ENCODE peak calls at places on chromosomes 1 and 21, in ten cellular contexts. One of them, this sample, is unnamed.

GRCh38 chr21:44531606-44532128 is 8.3 kb downstream of the KRTAP10-1 start:
- DNase-seq in pancreas: peak; percentile 49
- DNase-seq in neural progenitor cell: no peak
- DNase-seq in stimulated activated CD8-positive, alpha-beta memory T cell treated with anti-CD3 and anti-CD28 coated beads, Interleukin-12 subunit alpha, Interleukin-12 subunit beta, amount 100 ng/mL, for 4 hours: no peak
- DNase-seq in thyroid gland: no peak
- DNase-seq in ACHN: no peak
- DNase-seq in fibroblast of mammary gland: no peak
- DNase-seq in endothelial cell: no peak
- DNase-seq in HuH-7: no peak
- DNase-seq in NCI-H1105 treated with DMSO at 0.1 percent for 48 hours: no peak
- DNase-seq in this sample: no peak

GRCh38 chr1:183411091-183411490 is 7.1 kb downstream of the NMNAT2 start:
- DNase-seq in stimulated activated CD8-positive, alpha-beta memory T cell treated with anti-CD3 and anti-CD28 coated beads, Interleukin-12 subunit alpha, Interleukin-12 subunit beta, amount 100 ng/mL, for 4 hours: no peak
- DNase-seq in endothelial cell: no peak
- DNase-seq in NCI-H1105 treated with DMSO at 0.1 percent for 48 hours: no peak
- DNase-seq in pancreas: no peak
- DNase-seq in neural progenitor cell: no peak
- DNase-seq in ACHN: no peak
- DNase-seq in fibroblast of mammary gland: no peak
- DNase-seq in HuH-7: no peak
- DNase-seq in thyroid gland: no peak
- DNase-seq in this sample: no peak

GRCh38 chr1:234188454-234188792 is 184.8 kb upstream of the COA6 start:
- DNase-seq in thyroid gland: no peak
- DNase-seq in ACHN: no peak
- DNase-seq in HuH-7: no peak
- DNase-seq in endothelial cell: peak; percentile 38
- DNase-seq in pancreas: no peak
- DNase-seq in NCI-H1105 treated with DMSO at 0.1 percent for 48 hours: no peak
- DNase-seq in stimulated activated CD8-positive, alpha-beta memory T cell treated with anti-CD3 and anti-CD28 coated beads, Interleukin-12 subunit alpha, Interleukin-12 subunit beta, amount 100 ng/mL, for 4 hours: no peak
- DNase-seq in neural progenitor cell: peak; percentile 55
- DNase-seq in fibroblast of mammary gland: no peak
- DNase-seq in this sample: no peak

GRCh38 chr1:181514298-181515290 is 31.3 kb downstream of the CACNA1E start:
- DNase-seq in ACHN: no peak
- DNase-seq in fibroblast of mammary gland: no peak
- DNase-seq in HuH-7: no peak
- DNase-seq in thyroid gland: no peak
- DNase-seq in endothelial cell: no peak
- DNase-seq in neural progenitor cell: no peak
- DNase-seq in NCI-H1105 treated with DMSO at 0.1 percent for 48 hours: peak; percentile 81
- DNase-seq in stimulated activated CD8-positive, alpha-beta memory T cell treated with anti-CD3 and anti-CD28 coated beads, Interleukin-12 subunit alpha, Interleukin-12 subunit beta, amount 100 ng/mL, for 4 hours: no peak
- DNase-seq in pancreas: no peak
- DNase-seq in this sample: no peak

GRCh38 chr1:115430717-115431116 is 92.7 kb upstream of the NGF start:
- DNase-seq in neural progenitor cell: no peak
- DNase-seq in endothelial cell: no peak
- DNase-seq in fibroblast of mammary gland: peak; percentile 98
- DNase-seq in HuH-7: no peak
- DNase-seq in stimulated activated CD8-positive, alpha-beta memory T cell treated with anti-CD3 and anti-CD28 coated beads, Interleukin-12 subunit alpha, Interleukin-12 subunit beta, amount 100 ng/mL, for 4 hours: no peak
- DNase-seq in ACHN: peak; percentile 78
- DNase-seq in pancreas: no peak
- DNase-seq in NCI-H1105 treated with DMSO at 0.1 percent for 48 hours: no peak
- DNase-seq in thyroid gland: no peak
- DNase-seq in this sample: no peak

GRCh38 chr1:74470262-74470661 is 42.1 kb downstream of the LRRC53 start:
- DNase-seq in NCI-H1105 treated with DMSO at 0.1 percent for 48 hours: no peak
- DNase-seq in HuH-7: no peak
- DNase-seq in ACHN: no peak
- DNase-seq in thyroid gland: no peak
- DNase-seq in endothelial cell: no peak
- DNase-seq in fibroblast of mammary gland: peak; percentile 7
- DNase-seq in neural progenitor cell: no peak
- DNase-seq in pancreas: no peak
- DNase-seq in stimulated activated CD8-positive, alpha-beta memory T cell treated with anti-CD3 and anti-CD28 coated beads, Interleukin-12 subunit alpha, Interleukin-12 subunit beta, amount 100 ng/mL, for 4 hours: no peak
- DNase-seq in this sample: no peak

GRCh38 chr1:186102559-186103148 is 272.4 kb downstream of the TPR start:
- DNase-seq in thyroid gland: no peak
- DNase-seq in HuH-7: no peak
- DNase-seq in stimulated activated CD8-positive, alpha-beta memory T cell treated with anti-CD3 and anti-CD28 coated beads, Interleukin-12 subunit alpha, Interleukin-12 subunit beta, amount 100 ng/mL, for 4 hours: no peak
- DNase-seq in pancreas: no peak
- DNase-seq in ACHN: peak; percentile 49
- DNase-seq in endothelial cell: no peak
- DNase-seq in NCI-H1105 treated with DMSO at 0.1 percent for 48 hours: no peak
- DNase-seq in fibroblast of mammary gland: peak; percentile 83
- DNase-seq in neural progenitor cell: no peak
- DNase-seq in this sample: no peak

GRCh38 chr1:164699815-164700491 is 141.0 kb downstream of the PBX1 start:
- DNase-seq in thyroid gland: no peak
- DNase-seq in pancreas: no peak
- DNase-seq in ACHN: no peak
- DNase-seq in stimulated activated CD8-positive, alpha-beta memory T cell treated with anti-CD3 and anti-CD28 coated beads, Interleukin-12 subunit alpha, Interleukin-12 subunit beta, amount 100 ng/mL, for 4 hours: no peak
- DNase-seq in neural progenitor cell: no peak
- DNase-seq in HuH-7: no peak
- DNase-seq in endothelial cell: no peak
- DNase-seq in NCI-H1105 treated with DMSO at 0.1 percent for 48 hours: no peak
- DNase-seq in fibroblast of mammary gland: peak; percentile 65
- DNase-seq in this sample: no peak

GRCh38 chr1:2232255-2232915 is 4.3 kb downstream of the SKI start:
- DNase-seq in pancreas: peak; percentile 62
- DNase-seq in thyroid gland: no peak
- DNase-seq in ACHN: no peak
- DNase-seq in neural progenitor cell: no peak
- DNase-seq in fibroblast of mammary gland: no peak
- DNase-seq in NCI-H1105 treated with DMSO at 0.1 percent for 48 hours: no peak
- DNase-seq in endothelial cell: no peak
- DNase-seq in HuH-7: no peak
- DNase-seq in stimulated activated CD8-positive, alpha-beta memory T cell treated with anti-CD3 and anti-CD28 coated beads, Interleukin-12 subunit alpha, Interleukin-12 subunit beta, amount 100 ng/mL, for 4 hours: no peak
- DNase-seq in this sample: peak; percentile 67

GRCh38 chr21:32645261-32646182 is 33.3 kb upstream of the CFAP298 start:
- DNase-seq in stimulated activated CD8-positive, alpha-beta memory T cell treated with anti-CD3 and anti-CD28 coated beads, Interleukin-12 subunit alpha, Interleukin-12 subunit beta, amount 100 ng/mL, for 4 hours: no peak
- DNase-seq in pancreas: no peak
- DNase-seq in neural progenitor cell: peak; percentile 73
- DNase-seq in thyroid gland: peak; percentile 47
- DNase-seq in endothelial cell: peak; percentile 11
- DNase-seq in ACHN: peak; percentile 14
- DNase-seq in fibroblast of mammary gland: no peak
- DNase-seq in HuH-7: no peak
- DNase-seq in NCI-H1105 treated with DMSO at 0.1 percent for 48 hours: no peak
- DNase-seq in this sample: no peak

GRCh38 chr1:85847356-85847755 is 139.1 kb upstream of the ZNHIT6 start:
- DNase-seq in pancreas: no peak
- DNase-seq in thyroid gland: no peak
- DNase-seq in NCI-H1105 treated with DMSO at 0.1 percent for 48 hours: no peak
- DNase-seq in stimulated activated CD8-positive, alpha-beta memory T cell treated with anti-CD3 and anti-CD28 coated beads, Interleukin-12 subunit alpha, Interleukin-12 subunit beta, amount 100 ng/mL, for 4 hours: no peak
- DNase-seq in fibroblast of mammary gland: no peak
- DNase-seq in HuH-7: no peak
- DNase-seq in neural progenitor cell: no peak
- DNase-seq in ACHN: no peak
- DNase-seq in endothelial cell: no peak
- DNase-seq in this sample: no peak

GRCh38 chr1:40652979-40653378 is 12.5 kb downstream of the RIMS3 start:
- DNase-seq in NCI-H1105 treated with DMSO at 0.1 percent for 48 hours: no peak
- DNase-seq in endothelial cell: no peak
- DNase-seq in pancreas: no peak
- DNase-seq in ACHN: no peak
- DNase-seq in neural progenitor cell: no peak
- DNase-seq in stimulated activated CD8-positive, alpha-beta memory T cell treated with anti-CD3 and anti-CD28 coated beads, Interleukin-12 subunit alpha, Interleukin-12 subunit beta, amount 100 ng/mL, for 4 hours: no peak
- DNase-seq in thyroid gland: no peak
- DNase-seq in HuH-7: no peak
- DNase-seq in fibroblast of mammary gland: no peak
- DNase-seq in this sample: no peak

GRCh38 chr21:29465528-29465927 is 166.8 kb downstream of the BACH1 start:
- DNase-seq in stimulated activated CD8-positive, alpha-beta memory T cell treated with anti-CD3 and anti-CD28 coated beads, Interleukin-12 subunit alpha, Interleukin-12 subunit beta, amount 100 ng/mL, for 4 hours: no peak
- DNase-seq in pancreas: no peak
- DNase-seq in thyroid gland: no peak
- DNase-seq in NCI-H1105 treated with DMSO at 0.1 percent for 48 hours: no peak
- DNase-seq in neural progenitor cell: no peak
- DNase-seq in HuH-7: no peak
- DNase-seq in endothelial cell: no peak
- DNase-seq in fibroblast of mammary gland: no peak
- DNase-seq in ACHN: no peak
- DNase-seq in this sample: no peak

GRCh38 chr21:41852151-41852928 is 26.8 kb downstream of the PRDM15 start:
- DNase-seq in ACHN: no peak
- DNase-seq in fibroblast of mammary gland: no peak
- DNase-seq in NCI-H1105 treated with DMSO at 0.1 percent for 48 hours: no peak
- DNase-seq in endothelial cell: no peak
- DNase-seq in pancreas: no peak
- DNase-seq in HuH-7: no peak
- DNase-seq in stimulated activated CD8-positive, alpha-beta memory T cell treated with anti-CD3 and anti-CD28 coated beads, Interleukin-12 subunit alpha, Interleukin-12 subunit beta, amount 100 ng/mL, for 4 hours: no peak
- DNase-seq in neural progenitor cell: no peak
- DNase-seq in thyroid gland: no peak
- DNase-seq in this sample: no peak

GRCh38 chr1:225825606-225826005 is 15.7 kb downstream of the EPHX1 start:
- DNase-seq in HuH-7: no peak
- DNase-seq in ACHN: no peak
- DNase-seq in stimulated activated CD8-positive, alpha-beta memory T cell treated with anti-CD3 and anti-CD28 coated beads, Interleukin-12 subunit alpha, Interleukin-12 subunit beta, amount 100 ng/mL, for 4 hours: no peak
- DNase-seq in fibroblast of mammary gland: no peak
- DNase-seq in pancreas: peak; percentile 58
- DNase-seq in endothelial cell: no peak
- DNase-seq in thyroid gland: no peak
- DNase-seq in NCI-H1105 treated with DMSO at 0.1 percent for 48 hours: peak; percentile 18
- DNase-seq in neural progenitor cell: no peak
- DNase-seq in this sample: no peak

GRCh38 chr1:25253911-25254310 is 6.7 kb upstream of the RSRP1 start:
- DNase-seq in neural progenitor cell: no peak
- DNase-seq in thyroid gland: no peak
- DNase-seq in endothelial cell: no peak
- DNase-seq in pancreas: no peak
- DNase-seq in fibroblast of mammary gland: no peak
- DNase-seq in NCI-H1105 treated with DMSO at 0.1 percent for 48 hours: no peak
- DNase-seq in HuH-7: no peak
- DNase-seq in ACHN: no peak
- DNase-seq in stimulated activated CD8-positive, alpha-beta memory T cell treated with anti-CD3 and anti-CD28 coated beads, Interleukin-12 subunit alpha, Interleukin-12 subunit beta, amount 100 ng/mL, for 4 hours: no peak
- DNase-seq in this sample: no peak

GRCh38 chr21:42201615-42202161 is 17.3 kb upstream of the ABCG1 start:
- DNase-seq in ACHN: no peak
- DNase-seq in fibroblast of mammary gland: no peak
- DNase-seq in stimulated activated CD8-positive, alpha-beta memory T cell treated with anti-CD3 and anti-CD28 coated beads, Interleukin-12 subunit alpha, Interleukin-12 subunit beta, amount 100 ng/mL, for 4 hours: no peak
- DNase-seq in neural progenitor cell: no peak
- DNase-seq in NCI-H1105 treated with DMSO at 0.1 percent for 48 hours: no peak
- DNase-seq in HuH-7: no peak
- DNase-seq in pancreas: no peak
- DNase-seq in endothelial cell: no peak
- DNase-seq in thyroid gland: no peak
- DNase-seq in this sample: no peak

GRCh38 chr1:46820560-46821060 is 21.8 kb downstream of the CYP4B1 start:
- DNase-seq in pancreas: no peak
- DNase-seq in endothelial cell: no peak
- DNase-seq in ACHN: no peak
- DNase-seq in HuH-7: no peak
- DNase-seq in NCI-H1105 treated with DMSO at 0.1 percent for 48 hours: no peak
- DNase-seq in thyroid gland: peak; percentile 97
- DNase-seq in fibroblast of mammary gland: no peak
- DNase-seq in neural progenitor cell: no peak
- DNase-seq in stimulated activated CD8-positive, alpha-beta memory T cell treated with anti-CD3 and anti-CD28 coated beads, Interleukin-12 subunit alpha, Interleukin-12 subunit beta, amount 100 ng/mL, for 4 hours: no peak
- DNase-seq in this sample: no peak

GRCh38 chr1:211200311-211200710 is 58.9 kb upstream of the RCOR3 start:
- DNase-seq in NCI-H1105 treated with DMSO at 0.1 percent for 48 hours: no peak
- DNase-seq in fibroblast of mammary gland: no peak
- DNase-seq in pancreas: no peak
- DNase-seq in neural progenitor cell: no peak
- DNase-seq in thyroid gland: no peak
- DNase-seq in stimulated activated CD8-positive, alpha-beta memory T cell treated with anti-CD3 and anti-CD28 coated beads, Interleukin-12 subunit alpha, Interleukin-12 subunit beta, amount 100 ng/mL, for 4 hours: no peak
- DNase-seq in HuH-7: no peak
- DNase-seq in ACHN: no peak
- DNase-seq in endothelial cell: no peak
- DNase-seq in this sample: no peak

GRCh38 chr1:213982814-213983588 is 4.8 kb upstream of the PROX1 start:
- DNase-seq in NCI-H1105 treated with DMSO at 0.1 percent for 48 hours: peak; percentile 55
- DNase-seq in fibroblast of mammary gland: no peak
- DNase-seq in endothelial cell: peak; percentile 67
- DNase-seq in neural progenitor cell: peak; percentile 89
- DNase-seq in ACHN: no peak
- DNase-seq in thyroid gland: peak; percentile 71
- DNase-seq in HuH-7: peak; percentile 77
- DNase-seq in stimulated activated CD8-positive, alpha-beta memory T cell treated with anti-CD3 and anti-CD28 coated beads, Interleukin-12 subunit alpha, Interleukin-12 subunit beta, amount 100 ng/mL, for 4 hours: no peak
- DNase-seq in pancreas: peak; percentile 86
- DNase-seq in this sample: no peak

GRCh38 chr1:108897865-108898720 is 21.3 kb downstream of the GPSM2 start:
- DNase-seq in endothelial cell: no peak
- DNase-seq in NCI-H1105 treated with DMSO at 0.1 percent for 48 hours: peak; percentile 60
- DNase-seq in ACHN: peak; percentile 66
- DNase-seq in thyroid gland: peak; percentile 17
- DNase-seq in HuH-7: no peak
- DNase-seq in pancreas: no peak
- DNase-seq in neural progenitor cell: peak; percentile 57
- DNase-seq in stimulated activated CD8-positive, alpha-beta memory T cell treated with anti-CD3 and anti-CD28 coated beads, Interleukin-12 subunit alpha, Interleukin-12 subunit beta, amount 100 ng/mL, for 4 hours: no peak
- DNase-seq in fibroblast of mammary gland: peak; percentile 81
- DNase-seq in this sample: no peak

GRCh38 chr1:6105218-6105679 is 59.6 kb downstream of the KCNAB2 start:
- DNase-seq in stimulated activated CD8-positive, alpha-beta memory T cell treated with anti-CD3 and anti-CD28 coated beads, Interleukin-12 subunit alpha, Interleukin-12 subunit beta, amount 100 ng/mL, for 4 hours: no peak
- DNase-seq in ACHN: peak; percentile 14
- DNase-seq in endothelial cell: no peak
- DNase-seq in fibroblast of mammary gland: no peak
- DNase-seq in HuH-7: peak; percentile 62
- DNase-seq in thyroid gland: no peak
- DNase-seq in neural progenitor cell: no peak
- DNase-seq in NCI-H1105 treated with DMSO at 0.1 percent for 48 hours: no peak
- DNase-seq in pancreas: peak; percentile 44
- DNase-seq in this sample: peak; percentile 11

GRCh38 chr1:58116284-58116683 is 430.2 kb downstream of the OMA1 start:
- DNase-seq in stimulated activated CD8-positive, alpha-beta memory T cell treated with anti-CD3 and anti-CD28 coated beads, Interleukin-12 subunit alpha, Interleukin-12 subunit beta, amount 100 ng/mL, for 4 hours: no peak
- DNase-seq in pancreas: no peak
- DNase-seq in ACHN: no peak
- DNase-seq in HuH-7: no peak
- DNase-seq in neural progenitor cell: no peak
- DNase-seq in endothelial cell: no peak
- DNase-seq in NCI-H1105 treated with DMSO at 0.1 percent for 48 hours: no peak
- DNase-seq in thyroid gland: no peak
- DNase-seq in fibroblast of mammary gland: no peak
- DNase-seq in this sample: no peak

GRCh38 chr1:201503397-201504176 is 3.3 kb downstream of the CSRP1 start:
- DNase-seq in pancreas: no peak
- DNase-seq in thyroid gland: peak; percentile 70
- DNase-seq in stimulated activated CD8-positive, alpha-beta memory T cell treated with anti-CD3 and anti-CD28 coated beads, Interleukin-12 subunit alpha, Interleukin-12 subunit beta, amount 100 ng/mL, for 4 hours: no peak
- DNase-seq in endothelial cell: no peak
- DNase-seq in ACHN: no peak
- DNase-seq in fibroblast of mammary gland: peak; percentile 98
- DNase-seq in HuH-7: no peak
- DNase-seq in neural progenitor cell: peak; percentile 37
- DNase-seq in NCI-H1105 treated with DMSO at 0.1 percent for 48 hours: no peak
- DNase-seq in this sample: no peak

GRCh38 chr1:65820983-65821382 is 28.3 kb downstream of the PDE4B start:
- DNase-seq in pancreas: no peak
- DNase-seq in endothelial cell: no peak
- DNase-seq in stimulated activated CD8-positive, alpha-beta memory T cell treated with anti-CD3 and anti-CD28 coated beads, Interleukin-12 subunit alpha, Interleukin-12 subunit beta, amount 100 ng/mL, for 4 hours: no peak
- DNase-seq in neural progenitor cell: no peak
- DNase-seq in NCI-H1105 treated with DMSO at 0.1 percent for 48 hours: no peak
- DNase-seq in HuH-7: no peak
- DNase-seq in fibroblast of mammary gland: peak; percentile 95
- DNase-seq in thyroid gland: no peak
- DNase-seq in ACHN: peak; percentile 67
- DNase-seq in this sample: no peak